ENCODE peak calls at places on chromosomes 2 and 18, in ten cellular contexts. B is nephron progenitor cell, N is prostate gland, C is GM13976, D is fibroblast of lung, O is astrocyte of the spinal cord, W is progenitor cell of endocrine pancreas, E is transverse colon, G is cardiac muscle cell, I is foreskin fibroblast. L is an unnamed sample.

GRCh38 chr2:26608557-26608956 is 32.6 kb downstream of the CIB4 start:
- DNase-seq in B (no peak), N (no peak), C (no peak), D (no peak), O (no peak), W (no peak), E (no peak), G (no peak), I (no peak), L (no peak)

GRCh38 chr18:26703170-26703933 is 155.0 kb upstream of the KCTD1 start:
- DNase-seq in B (no peak), N (no peak), C (no peak), D (no peak), O (no peak), W (no peak), E (peak; percentile 32), G (no peak), I (no peak), L (no peak)

GRCh38 chr2:189037518-189037917 is 63.3 kb downstream of the COL3A1 start:
- DNase-seq in B (no peak), N (no peak), C (no peak), D (peak; percentile 65), O (peak; percentile 68), W (no peak), E (no peak), G (no peak), I (no peak), L (no peak)

GRCh38 chr2:168246072-168246482 is 1.3 kb downstream of the STK39 start:
- DNase-seq in B (no peak), N (no peak), C (no peak), D (no peak), O (no peak), W (no peak), E (no peak), G (no peak), I (no peak), L (no peak)

GRCh38 chr2:187497858-187498463 is 49.9 kb upstream of the CALCRL start:
- DNase-seq in B (no peak), N (no peak), C (no peak), D (no peak), O (peak; percentile 34), W (no peak), E (no peak), G (peak; percentile 15), I (no peak), L (no peak)

GRCh38 chr2:202679980-202680379 is 45.2 kb downstream of the FAM117B start:
- DNase-seq in B (no peak), N (no peak), C (no peak), D (no peak), O (no peak), W (no peak), E (no peak), G (no peak), I (no peak), L (no peak)

GRCh38 chr18:36702398-36703010 is 126.3 kb downstream of the TPGS2 start:
- DNase-seq in B (no peak), N (no peak), C (no peak), D (no peak), O (no peak), W (no peak), E (no peak), G (no peak), I (no peak), L (no peak)

GRCh38 chr18:66867653-66868052 is 263.8 kb upstream of the CDH19 start:
- DNase-seq in B (no peak), N (no peak), C (no peak), D (peak; percentile 79), O (peak; percentile 17), W (no peak), E (no peak), G (no peak), I (no peak), L (no peak)

GRCh38 chr2:105406221-105406620 is 7.4 kb upstream of the FHL2 start:
- DNase-seq in B (no peak), N (no peak), C (no peak), D (peak; percentile 96), O (peak; percentile 71), W (no peak), E (no peak), G (no peak), I (no peak), L (no peak)

GRCh38 chr2:42907835-42908234 is 115.5 kb upstream of the HAAO start:
- DNase-seq in B (no peak), N (no peak), C (peak; percentile 7), D (no peak), O (no peak), W (no peak), E (no peak), G (no peak), I (no peak), L (no peak)

GRCh38 chr2:65620524-65620923 is 188.1 kb upstream of the SPRED2 start:
- DNase-seq in B (no peak), N (no peak), C (no peak), D (no peak), O (no peak), W (no peak), E (no peak), G (peak; percentile 24), I (no peak), L (no peak)
- TF ChIP-seq CTCF in B (no peak), N (no peak), C (no peak), D (no peak), O (no peak), W (peak; percentile 32), E (no peak), G (no peak), I (no peak), L (no peak)

GRCh38 chr2:68909793-68910674 is 38.8 kb upstream of the BMP10 start:
- DNase-seq in B (peak; percentile 80), N (peak; percentile 69), C (peak; percentile 66), D (peak; percentile 67), O (peak; percentile 77), W (peak; percentile 30), E (peak; percentile 81), G (peak; percentile 78), I (peak; percentile 47), L (peak; percentile 39)

GRCh38 chr2:68913359-68913758 is 39.3 kb downstream of the GKN2 start:
- DNase-seq in B (no peak), N (no peak), C (no peak), D (no peak), O (no peak), W (no peak), E (no peak), G (no peak), I (no peak), L (no peak)

GRCh38 chr2:68911246-68911645 is 40.0 kb upstream of the BMP10 start:
- DNase-seq in B (no peak), N (no peak), C (no peak), D (no peak), O (no peak), W (no peak), E (no peak), G (no peak), I (no peak), L (no peak)

GRCh38 chr2:68912732-68913131 is 40.0 kb downstream of the GKN2 start:
- DNase-seq in B (no peak), N (no peak), C (no peak), D (no peak), O (no peak), W (no peak), E (peak; percentile 22), G (no peak), I (no peak), L (no peak)

DNA sequence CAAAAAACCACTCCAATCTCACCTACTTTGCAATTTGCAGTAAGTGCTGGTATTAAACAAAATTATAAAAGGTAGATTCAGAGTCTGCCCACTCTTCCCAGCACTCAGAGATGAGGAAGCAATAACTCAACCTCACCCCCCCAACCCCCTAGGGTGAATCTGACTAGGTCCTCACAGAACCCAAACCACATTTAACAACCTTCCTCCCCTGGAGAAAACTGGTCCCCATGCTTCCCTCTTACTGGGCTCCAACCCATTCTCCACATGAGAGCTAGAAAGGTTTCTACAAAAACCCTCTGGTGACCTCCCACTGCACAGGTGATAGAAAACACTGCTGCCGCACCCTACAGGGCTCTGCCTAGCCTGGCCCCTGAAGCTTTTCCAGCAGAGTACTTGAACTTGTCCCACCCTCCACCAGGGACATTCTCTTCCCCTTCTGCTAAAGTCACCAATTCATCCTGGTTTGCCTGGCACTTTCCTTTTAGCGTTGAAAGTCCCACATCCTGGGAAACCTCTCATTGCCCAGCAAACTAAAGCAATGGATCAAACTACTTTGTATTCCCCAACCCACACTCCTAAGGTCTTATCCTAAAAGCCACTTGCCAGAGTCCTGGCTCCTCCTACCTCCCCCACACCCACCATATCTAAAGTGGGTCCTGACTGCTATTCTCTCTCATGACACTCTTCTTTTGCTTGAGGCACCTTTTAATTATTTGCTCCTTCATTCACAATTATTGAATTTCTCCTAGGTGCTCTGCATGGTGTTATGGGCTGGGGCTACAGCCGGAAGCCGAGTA is 40.7 kb upstream of the BMP10 start:
- DNase-seq in B (no peak), N (no peak), C (no peak), D (no peak), O (no peak), W (no peak), E (no peak), G (no peak), I (no peak), L (no peak)
- TF ChIP-seq CTCF in B (no peak), N (no peak), C (no peak), D (no peak), O (no peak), W (no peak), E (no peak), G (no peak), I (no peak), L (no peak)

GRCh38 chr2:152466041-152466440 is 131.1 kb downstream of the FMNL2 start:
- DNase-seq in B (no peak), N (no peak), C (no peak), D (peak; percentile 68), O (no peak), W (no peak), E (no peak), G (no peak), I (no peak), L (no peak)
- TF ChIP-seq CTCF in B (no peak), N (no peak), C (peak; percentile 39), D (no peak), O (no peak), W (no peak), E (no peak), G (no peak), I (no peak), L (no peak)

GRCh38 chr2:75200140-75200985 is 1.0 kb upstream of the TACR1 start:
- DNase-seq in B (peak; percentile 52), N (peak; percentile 37), C (peak; percentile 52), D (peak; percentile 58), O (peak; percentile 41), W (peak; percentile 25), E (peak; percentile 21), G (peak; percentile 67), I (peak; percentile 15), L (no peak)

GRCh38 chr2:75202359-75202758 is 3.0 kb upstream of the TACR1 start:
- DNase-seq in B (no peak), N (no peak), C (no peak), D (no peak), O (no peak), W (no peak), E (no peak), G (no peak), I (no peak), L (no peak)

GRCh38 chr2:75194184-75194868 is 5.0 kb downstream of the TACR1 start:
- DNase-seq in B (no peak), N (no peak), C (no peak), D (no peak), O (no peak), W (no peak), E (no peak), G (no peak), I (no peak), L (no peak)

GRCh38 chr2:75195076-75195691 is 4.1 kb downstream of the TACR1 start:
- DNase-seq in B (no peak), N (no peak), C (no peak), D (no peak), O (no peak), W (no peak), E (no peak), G (no peak), I (no peak), L (no peak)

GRCh38 chr2:75199428-75200011 is at the start of gene TACR1:
- DNase-seq in B (peak; percentile 77), N (peak; percentile 32), C (peak; percentile 82), D (peak; percentile 70), O (peak; percentile 72), W (peak; percentile 48), E (peak; percentile 50), G (peak; percentile 55), I (peak; percentile 63), L (peak; percentile 50)
- TF ChIP-seq CTCF in B (peak; percentile 49), N (peak; percentile 26), C (peak; percentile 45), D (peak; percentile 82), O (peak; percentile 85), W (peak; percentile 57), E (peak; percentile 33), G (peak; percentile 84), I (peak; percentile 92), L (peak; percentile 90)

L was measured in AG09319.